ENCODE peak calls at places on chromosomes 6 and 20, in eight cellular contexts. T is nephron progenitor cell, I is AG10803, Y is mesothelial cell of epicardium, H is GM13977, Z is H9, W is natural killer cell, S is anterior cingulate cortex. L is an unnamed sample.

GRCh38 chr6:85044336-85044735 is 279.9 kb upstream of the TBX18 start:
- DNase-seq in S (no peak), W (no peak), Z (no peak), H (no peak), T (no peak), I (peak; percentile 37), Y (no peak), L (no peak)

GRCh38 chr6:137738197-137738596 is 128.9 kb upstream of the TNFAIP3 start:
- DNase-seq in Z (no peak), H (no peak), I (peak; percentile 56), T (no peak), Y (no peak), W (no peak), S (no peak), L (peak; percentile 61)

GRCh38 chr6:146870765-146871164 is 272.0 kb downstream of the ADGB start:
- DNase-seq in H (no peak), I (no peak), T (no peak), Y (no peak), S (no peak), Z (no peak), W (no peak), L (no peak)

GRCh38 chr6:12490904-12491571 is 200.9 kb downstream of the EDN1 start:
- DNase-seq in S (no peak), Y (no peak), H (no peak), W (no peak), T (no peak), Z (no peak), I (peak; percentile 96), L (peak; percentile 89)

GRCh38 chr6:149854532-149854931 is 9.6 kb downstream of the LRP11 start:
- DNase-seq in T (no peak), Y (no peak), W (no peak), S (no peak), I (peak; percentile 17), H (no peak), Z (no peak), L (peak; percentile 77)

GRCh38 chr6:158565122-158565429 is 5.2 kb downstream of the TMEM181 start:
- DNase-seq in T (no peak), H (no peak), W (no peak), S (no peak), Z (no peak), Y (no peak), I (no peak), L (no peak)

GRCh38 chr6:112539355-112539754 is 192.2 kb downstream of the RFPL4B start:
- DNase-seq in Y (no peak), S (no peak), I (peak; percentile 43), H (no peak), T (no peak), Z (no peak), W (no peak), L (no peak)

GRCh38 chr6:11384531-11385309 is 152.3 kb upstream of the NEDD9 start:
- DNase-seq in S (no peak), W (no peak), H (no peak), Z (no peak), Y (no peak), T (no peak), I (peak; percentile 95), L (no peak)

GRCh38 chr6:67201563-67201962 is 1433.5 kb upstream of the ADGRB3 start:
- DNase-seq in S (no peak), H (no peak), T (no peak), Y (no peak), W (no peak), I (no peak), Z (no peak), L (no peak)

GRCh38 chr20:46293084-46293483 is 15.2 kb downstream of the CDH22 start:
- DNase-seq in T (peak; percentile 60), I (peak; percentile 23), Y (no peak), H (no peak), S (no peak), Z (no peak), W (no peak), L (peak; percentile 45)

GRCh38 chr20:42401598-42401997 is 783.4 kb upstream of the CHD6 start:
- DNase-seq in T (no peak), W (no peak), Y (no peak), I (no peak), H (no peak), S (no peak), Z (no peak), L (no peak)

GRCh38 chr6:1620504-1621327 is 11.0 kb downstream of the FOXC1 start:
- DNase-seq in I (no peak), H (peak; percentile 31), W (no peak), S (no peak), Y (no peak), T (no peak), Z (no peak), L (no peak)

GRCh38 chr6:23927935-23928334 is 198.1 kb upstream of the NRSN1 start:
- DNase-seq in H (no peak), Y (no peak), W (no peak), T (no peak), I (no peak), Z (no peak), S (no peak), L (no peak)

GRCh38 chr6:84752118-84752850 is 12.1 kb downstream of the TBX18 start:
- DNase-seq in Y (no peak), W (no peak), H (no peak), I (no peak), S (no peak), Z (no peak), T (no peak), L (peak; percentile 88)

GRCh38 chr6:53795702-53796450 is 1.1 kb downstream of the LRRC1 start:
- DNase-seq in Y (peak; percentile 56), W (no peak), I (no peak), H (no peak), T (peak; percentile 54), Z (no peak), S (no peak), L (peak; percentile 28)

GRCh38 chr20:63457737-63458136 is 14.7 kb downstream of the KCNQ2 start:
- DNase-seq in W (no peak), Y (no peak), H (no peak), T (no peak), S (no peak), Z (no peak), I (peak; percentile 28), L (peak; percentile 52)

GRCh38 chr6:136059308-136059707 is 190.8 kb downstream of the MTFR2 start:
- DNase-seq in W (no peak), Z (no peak), S (no peak), I (no peak), Y (no peak), T (no peak), H (no peak), L (no peak)

GRCh38 chr6:137995371-137995770 is 111.8 kb downstream of the PERP start:
- DNase-seq in I (no peak), T (no peak), Z (no peak), W (no peak), S (no peak), Y (no peak), H (no peak), L (no peak)

GRCh38 chr20:38084425-38084951 is 50.9 kb downstream of the RPRD1B start:
- DNase-seq in Y (no peak), T (no peak), I (peak; percentile 77), W (no peak), H (no peak), Z (no peak), S (no peak), L (peak; percentile 71)

GRCh38 chr6:150962436-150962835 is 96.9 kb downstream of the MTHFD1L start:
- DNase-seq in Y (no peak), I (no peak), T (no peak), W (no peak), H (no peak), S (no peak), Z (no peak), L (no peak)